ENCODE peak calls at places on chromosome 15, in seven cellular contexts. R, M, Y, O, U, G and C are unnamed samples.

GRCh38 chr15:27361418-27361817 is 390.4 kb downstream of the GABRG3 start:
- DNase-seq in R (no peak), M (no peak), Y (no peak), O (no peak), U (no peak), G (no peak), C (no peak)

GRCh38 chr15:67927501-67928156 is 87.8 kb upstream of the RNU6-1 start:
- DNase-seq in R (no peak), M (no peak), Y (peak; percentile 86), O (peak; percentile 76), U (peak; percentile 68), G (no peak), C (no peak)

GRCh38 chr15:52295421-52295991 is at the start of gene MYO5C:
- DNase-seq in R (peak; percentile 88), M (peak; percentile 64), Y (peak; percentile 96), O (peak; percentile 63), U (peak; percentile 80), G (no peak), C (peak; percentile 51)

GRCh38 chr15:27935328-27935727 is 163.8 kb downstream of the OCA2 start:
- DNase-seq in R (no peak), M (no peak), Y (no peak), O (no peak), U (no peak), G (no peak), C (no peak)

GRCh38 chr15:92117301-92117731 is 263.8 kb downstream of the SLCO3A1 start:
- DNase-seq in R (no peak), M (no peak), Y (no peak), O (no peak), U (no peak), G (no peak), C (no peak)

GRCh38 chr15:82539690-82540054 is 585 bp downstream of the RPS17 start:
- DNase-seq in R (no peak), M (no peak), Y (no peak), O (no peak), U (no peak), G (no peak), C (no peak)

GRCh38 chr15:66043264-66043663 is 174.0 kb downstream of the RAB11A start:
- DNase-seq in R (no peak), M (no peak), Y (no peak), O (no peak), U (no peak), G (no peak), C (no peak)

GRCh38 chr15:65189102-65189740 is 4.1 kb upstream of the CLPX start:
- DNase-seq in R (no peak), M (peak; percentile 63), Y (no peak), O (no peak), U (no peak), G (no peak), C (no peak)

GRCh38 chr15:35139822-35140221 is 54.7 kb upstream of the NANOGP8 start:
- DNase-seq in R (no peak), M (no peak), Y (no peak), O (no peak), U (no peak), G (no peak), C (no peak)

GRCh38 chr15:50145451-50145872 is 26.4 kb upstream of the ATP8B4 start:
- DNase-seq in R (no peak), M (peak; percentile 71), Y (no peak), O (no peak), U (no peak), G (no peak), C (no peak)

GRCh38 chr15:55407949-55408766 is at the start of the genes CCPG1 and PIERCE2:
- DNase-seq in R (peak; percentile 96), M (peak; percentile 89), Y (peak; percentile 97), O (peak; percentile 94), U (peak; percentile 93), G (peak; percentile 86), C (peak; percentile 91)

GRCh38 chr15:92109485-92109884 is 256.0 kb downstream of the SLCO3A1 start:
- DNase-seq in R (no peak), M (no peak), Y (no peak), O (no peak), U (no peak), G (no peak), C (no peak)

GRCh38 chr15:33149919-33150318 is 44.6 kb downstream of the FMN1 start:
- DNase-seq in R (no peak), M (no peak), Y (no peak), O (no peak), U (no peak), G (no peak), C (no peak)

GRCh38 chr15:82677720-82678323 is 30.7 kb upstream of the CPEB1 start:
- DNase-seq in R (no peak), M (no peak), Y (peak; percentile 22), O (no peak), U (no peak), G (no peak), C (no peak)

GRCh38 chr15:50377867-50378751 is 23.1 kb upstream of the GABPB1 start:
- DNase-seq in R (no peak), M (no peak), Y (no peak), O (no peak), U (no peak), G (no peak), C (no peak)

GRCh38 chr15:60416519-60416918 is 18.7 kb upstream of the ANXA2 start:
- DNase-seq in R (no peak), M (no peak), Y (no peak), O (no peak), U (no peak), G (no peak), C (no peak)

GRCh38 chr15:53962646-53963561 is 15.3 kb upstream of the UNC13C start:
- DNase-seq in R (no peak), M (no peak), Y (no peak), O (peak; percentile 15), U (no peak), G (peak; percentile 11), C (no peak)

GRCh38 chr15:66907826-66908502 is 157.4 kb upstream of the SMAD3 start:
- DNase-seq in R (no peak), M (no peak), Y (peak; percentile 74), O (peak; percentile 40), U (peak; percentile 50), G (no peak), C (no peak)

GRCh38 chr15:27254801-27255200 is 283.8 kb downstream of the GABRG3 start:
- DNase-seq in R (no peak), M (no peak), Y (no peak), O (no peak), U (no peak), G (no peak), C (no peak)

GRCh38 chr15:99257107-99257750 is 5.9 kb downstream of the LRRC28 start:
- DNase-seq in R (no peak), M (no peak), Y (no peak), O (no peak), U (no peak), G (no peak), C (no peak)

DNA sequence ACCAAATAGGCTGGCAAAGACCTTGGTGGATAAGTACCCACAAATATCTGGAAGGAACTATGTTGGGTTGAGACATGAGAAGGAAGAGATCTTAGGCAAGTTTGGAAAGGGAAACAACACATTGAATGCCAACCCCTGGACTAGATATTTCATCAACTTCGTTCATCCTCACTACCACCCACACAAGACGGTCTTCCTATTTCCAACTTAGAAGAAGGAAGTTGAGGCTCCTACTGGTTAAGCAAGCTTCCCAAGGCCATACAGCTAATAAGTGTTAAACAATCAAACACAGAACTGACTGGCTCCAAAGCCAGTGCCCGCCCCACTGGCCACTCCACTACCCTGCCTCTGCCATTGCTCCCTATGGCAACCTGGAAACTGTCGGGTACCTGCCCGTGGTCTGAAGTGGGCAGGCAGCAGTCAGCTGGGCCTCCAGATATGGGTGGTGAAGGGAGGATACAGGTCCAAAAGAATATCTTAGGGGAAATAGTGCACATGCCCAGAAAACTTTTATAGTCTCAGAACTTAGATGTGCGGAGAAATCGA is 94.9 kb downstream of the LIPC start:
- DNase-seq in R (no peak), M (no peak), Y (no peak), O (no peak), U (no peak), G (no peak), C (no peak)
- H3K27ac ChIP-seq in R (no peak overlapping the region), M (no peak overlapping the region), Y (no peak overlapping the region), O (peak overlapping the region; percentile 26), U (peak overlapping the region; percentile 70), G (no peak overlapping the region), C (no peak overlapping the region)

GRCh38 chr15:85688703-85689102 is 106.0 kb downstream of the KLHL25 start:
- DNase-seq in R (no peak), M (no peak), Y (no peak), O (no peak), U (no peak), G (no peak), C (no peak)

GRCh38 chr15:85691350-85692240 is 103.1 kb downstream of the KLHL25 start:
- DNase-seq in R (no peak), M (no peak), Y (no peak), O (no peak), U (no peak), G (no peak), C (no peak)

GRCh38 chr15:85690546-85691226 is 104.0 kb downstream of the KLHL25 start:
- DNase-seq in R (no peak), M (no peak), Y (no peak), O (no peak), U (no peak), G (peak; percentile 42), C (no peak)

GRCh38 chr15:85687329-85687728 is 107.4 kb downstream of the KLHL25 start:
- DNase-seq in R (no peak), M (no peak), Y (no peak), O (no peak), U (no peak), G (no peak), C (no peak)

GRCh38 chr15:85689729-85690128 is 105.0 kb downstream of the KLHL25 start:
- DNase-seq in R (no peak), M (no peak), Y (no peak), O (no peak), U (no peak), G (peak; percentile 70), C (peak; percentile 30)
- H3K27ac ChIP-seq in R (peak overlapping the region; percentile 43), M (no peak overlapping the region), Y (peak overlapping the region; percentile 61), O (peak overlapping the region; percentile 91), U (peak overlapping the region; percentile 77), G (peak overlapping the region; percentile 77), C (no peak overlapping the region)

DNA sequence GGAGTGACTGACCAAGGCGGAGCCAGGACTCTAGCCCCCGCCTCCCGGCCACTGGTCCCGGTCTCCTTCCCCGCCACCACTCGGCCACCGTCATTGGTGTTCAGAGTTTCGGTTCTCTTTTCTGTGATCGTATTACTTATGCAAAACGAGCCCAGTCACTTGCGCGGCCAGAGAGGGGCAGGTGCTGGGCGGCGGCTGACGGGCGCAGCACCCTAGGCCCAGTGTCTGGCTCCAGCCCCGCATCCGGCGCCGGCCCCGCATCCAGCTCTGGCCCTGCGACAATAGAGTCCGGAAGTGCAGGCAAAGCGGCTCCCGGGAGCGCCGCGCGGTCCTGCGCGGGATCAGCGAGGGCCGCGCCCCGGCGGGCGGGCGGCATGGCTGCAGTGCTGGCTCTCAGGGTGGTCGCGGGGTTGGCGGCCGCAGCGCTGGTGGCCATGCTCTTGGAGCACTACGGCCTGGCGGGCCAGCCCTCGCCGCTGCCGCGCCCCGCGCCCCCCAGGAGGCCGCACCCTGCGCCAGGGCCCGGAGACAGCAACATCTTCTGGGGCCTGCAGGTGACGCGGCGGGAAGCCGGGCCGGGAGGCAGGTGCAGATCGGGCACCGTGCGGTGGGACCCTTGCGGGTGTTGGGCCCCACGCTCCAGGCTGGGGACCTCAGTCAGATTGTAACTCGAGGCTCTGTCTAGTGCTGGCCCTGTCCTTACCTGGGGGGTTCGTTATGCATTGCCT is at the start of gene TMEM62:
- DNase-seq in R (peak; percentile 90), M (peak; percentile 76), Y (peak; percentile 95), O (peak; percentile 86), U (peak; percentile 85), G (peak; percentile 60), C (peak; percentile 1)
- H3K27ac ChIP-seq in R (peak within 1 kb of the TSS; percentile 64), M (peak within 1 kb of the TSS; percentile 62), Y (peak within 1 kb of the TSS; percentile 86), O (peak within 1 kb of the TSS; percentile 80), U (peak within 1 kb of the TSS; percentile 93), G (peak within 1 kb of the TSS; percentile 66), C (peak within 1 kb of the TSS; percentile 73)

GRCh38 chr15:75170203-75170602 is 31.5 kb upstream of the C15orf39 start:
- DNase-seq in R (no peak), M (no peak), Y (no peak), O (no peak), U (no peak), G (no peak), C (no peak)
- H3K27ac ChIP-seq in R (no peak overlapping the region), M (no peak overlapping the region), Y (no peak overlapping the region), O (no peak overlapping the region), U (no peak overlapping the region), G (no peak overlapping the region), C (no peak overlapping the region)